ENCODE peak calls at places on chromosomes 6 and 20, in ten cellular contexts. S is esophagus muscularis mucosa, R is HCT116, O is Peyer's patch, I is body of pancreas, P is endothelial cell of umbilical vein, U is A549, B is heart left ventricle, Y is tibial nerve, L is H1. T is an unnamed sample.

GRCh38 chr6:40947876-40948514 is 91.0 kb downstream of the UNC5CL start:
- DNase-seq in S (no peak), R (no peak), O (no peak), I (no peak), P (peak; percentile 71), U (no peak), B (no peak), Y (no peak), L (no peak), T (no peak)

GRCh38 chr20:8033447-8033846 is 13.9 kb upstream of the TMX4 start:
- DNase-seq in S (no peak), R (no peak), O (no peak), I (no peak), P (no peak), U (no peak), B (no peak), Y (no peak), L (no peak), T (no peak)

GRCh38 chr20:19304886-19305415 is 92.5 kb downstream of the SLC24A3 start:
- DNase-seq in S (no peak), R (no peak), O (no peak), I (no peak), P (no peak), U (no peak), B (peak; percentile 28), Y (no peak), L (no peak), T (no peak)

GRCh38 chr20:62627901-62628612 is 14.2 kb upstream of the SLCO4A1 start:
- DNase-seq in S (no peak), R (no peak), O (no peak), I (no peak), P (no peak), U (no peak), B (no peak), Y (no peak), L (no peak), T (no peak)

GRCh38 chr20:34629342-34629741 is 47.5 kb downstream of the PIGU start:
- DNase-seq in S (no peak), R (no peak), O (no peak), I (no peak), P (no peak), U (no peak), B (peak; percentile 55), Y (no peak), L (no peak), T (no peak)

GRCh38 chr20:15060265-15061060 is 723.1 kb upstream of the FLRT3 start:
- DNase-seq in S (no peak), R (no peak), O (no peak), I (no peak), P (no peak), U (no peak), B (no peak), Y (no peak), L (no peak), T (no peak)

GRCh38 chr20:49669601-49670189 is 44.0 kb downstream of the B4GALT5 start:
- DNase-seq in S (no peak), R (no peak), O (no peak), I (no peak), P (no peak), U (no peak), B (no peak), Y (no peak), L (no peak), T (no peak)

GRCh38 chr6:35489995-35490791 is 6.7 kb downstream of the TEAD3 start:
- DNase-seq in S (no peak), R (no peak), O (no peak), I (peak; percentile 80), P (no peak), U (no peak), B (peak; percentile 92), Y (peak; percentile 54), L (no peak), T (peak; percentile 93)

GRCh38 chr20:25394276-25394675 is 3.6 kb upstream of the ABHD12 start:
- DNase-seq in S (no peak), R (no peak), O (no peak), I (no peak), P (peak; percentile 13), U (no peak), B (no peak), Y (no peak), L (no peak), T (no peak)

GRCh38 chr6:44253307-44254101 is 3.8 kb downstream of the SLC35B2 start:
- DNase-seq in S (no peak), R (no peak), O (no peak), I (peak; percentile 59), P (peak; percentile 40), U (peak; percentile 53), B (no peak), Y (no peak), L (peak; percentile 82), T (no peak)

GRCh38 chr6:14734416-14735340 is 511.2 kb upstream of the JARID2 start:
- DNase-seq in S (no peak), R (peak; percentile 72), O (no peak), I (no peak), P (no peak), U (peak; percentile 18), B (no peak), Y (peak; percentile 28), L (no peak), T (peak; percentile 55)

GRCh38 chr6:99868074-99868702 is 125.8 kb downstream of the MCHR2 start:
- DNase-seq in S (no peak), R (peak; percentile 51), O (peak; percentile 75), I (peak; percentile 78), P (peak; percentile 67), U (peak; percentile 61), B (peak; percentile 38), Y (peak; percentile 84), L (peak; percentile 87), T (peak; percentile 94)

GRCh38 chr6:37704066-37704465 is 6.4 kb upstream of the MDGA1 start:
- DNase-seq in S (no peak), R (no peak), O (no peak), I (no peak), P (no peak), U (no peak), B (no peak), Y (no peak), L (no peak), T (no peak)

GRCh38 chr6:160082627-160083026 is 39.0 kb upstream of the SLC22A1 start:
- DNase-seq in S (no peak), R (no peak), O (no peak), I (no peak), P (no peak), U (no peak), B (no peak), Y (no peak), L (no peak), T (no peak)

GRCh38 chr20:63328716-63329275 is 32.4 kb downstream of the CHRNA4 start:
- DNase-seq in S (no peak), R (no peak), O (no peak), I (no peak), P (no peak), U (no peak), B (no peak), Y (no peak), L (no peak), T (no peak)

GRCh38 chr6:75933387-75933975 is 139.0 kb downstream of the IMPG1 start:
- DNase-seq in S (no peak), R (no peak), O (no peak), I (no peak), P (no peak), U (no peak), B (no peak), Y (peak; percentile 10), L (no peak), T (no peak)

GRCh38 chr6:75934643-75935472 is 137.6 kb downstream of the IMPG1 start:
- DNase-seq in S (no peak), R (peak; percentile 48), O (peak; percentile 50), I (peak; percentile 63), P (peak; percentile 77), U (peak; percentile 53), B (peak; percentile 34), Y (peak; percentile 45), L (peak; percentile 71), T (no peak)

GRCh38 chr6:75932067-75932466 is 140.4 kb downstream of the IMPG1 start:
- DNase-seq in S (no peak), R (peak; percentile 19), O (no peak), I (peak; percentile 66), P (peak; percentile 45), U (peak; percentile 11), B (peak; percentile 22), Y (no peak), L (peak; percentile 77), T (no peak)

GRCh38 chr6:75935473-75935793 is 137.0 kb downstream of the IMPG1 start:
- DNase-seq in S (no peak), R (no peak), O (no peak), I (no peak), P (no peak), U (no peak), B (no peak), Y (no peak), L (no peak), T (no peak)

GRCh38 chr6:75930954-75931689 is 141.3 kb downstream of the IMPG1 start:
- DNase-seq in S (no peak), R (no peak), O (no peak), I (no peak), P (no peak), U (no peak), B (no peak), Y (no peak), L (no peak), T (no peak)
- TF ChIP-seq POLR2A in S (no peak), R (no peak), O (no peak), I (no peak), P (no peak), U (no peak), B (no peak), Y (no peak), L (no peak), T (no peak)

GRCh38 chr6:30614843-30615218 is 2.2 kb downstream of the PPP1R10 start:
- DNase-seq in S (peak; percentile 95), R (peak; percentile 93), O (peak; percentile 64), I (peak; percentile 94), P (peak; percentile 98), U (peak; percentile 95), B (peak; percentile 91), Y (peak; percentile 90), L (peak; percentile 68), T (peak; percentile 94)
- H3K4me3 ChIP-seq in S (peak overlapping the region; percentile 68), R (peak overlapping the region; percentile 92), O (peak overlapping the region; percentile 77), I (peak overlapping the region; percentile 63), P (no peak overlapping the region), U (peak overlapping the region; percentile 88), B (peak overlapping the region; percentile 81), Y (peak overlapping the region; percentile 95), L (peak overlapping the region; percentile 97), T (no peak overlapping the region)

DNA sequence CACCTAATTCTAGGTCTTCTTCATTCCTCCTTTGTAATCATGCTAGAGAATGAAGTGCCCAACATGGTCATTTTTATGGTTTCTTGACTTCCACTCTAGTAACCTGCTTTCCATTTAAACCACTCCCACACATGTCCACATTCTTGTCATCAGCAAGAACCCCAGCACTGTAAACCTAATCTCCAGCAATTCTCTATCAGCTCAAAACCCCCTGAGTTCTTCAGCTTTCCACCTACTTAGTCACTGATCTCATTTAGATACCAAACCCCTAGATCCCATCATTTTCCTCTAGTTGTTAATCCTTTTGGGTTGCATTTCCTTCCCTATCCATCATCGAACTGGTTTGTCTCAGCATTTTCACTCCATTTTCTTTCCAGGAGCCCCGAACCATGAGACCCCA is 49.7 kb downstream of the GOPC start:
- DNase-seq in S (no peak), R (no peak), O (no peak), I (no peak), P (no peak), U (no peak), B (no peak), Y (no peak), L (no peak), T (no peak)
- TF ChIP-seq POLR2A in S (no peak), R (no peak), O (no peak), I (no peak), P (no peak), U (no peak), B (no peak), Y (no peak), L (no peak), T (no peak)

GRCh38 chr6:34144581-34145160 is 1.2 kb downstream of the GRM4 start:
- DNase-seq in S (no peak), R (no peak), O (no peak), I (no peak), P (no peak), U (no peak), B (no peak), Y (no peak), L (peak; percentile 61), T (no peak)
- H3K4me3 ChIP-seq in S (peak overlapping the region; percentile 46), R (peak overlapping the region; percentile 58), O (peak overlapping the region; percentile 24), I (no peak overlapping the region), P (no peak overlapping the region), U (peak overlapping the region; percentile 48), B (peak overlapping the region; percentile 51), Y (no peak overlapping the region), L (peak overlapping the region; percentile 51), T (no peak overlapping the region)